ENCODE peak calls at places on chromosomes 5 and 9, in eight cellular contexts. E is NCI-H2171, N is germinal center, B is fibroblast of mammary gland, A is amygdala, C is tibial artery, X is HCT116, R is NCI-H2029. D is an unnamed sample.

GRCh38 chr9:26271495-26272122 is 593.4 kb upstream of the TUSC1 start:
- DNase-seq in E (no peak), N (no peak), B (no peak), A (no peak), C (no peak), X (no peak), R (no peak), D (no peak)

GRCh38 chr5:73370620-73371583 is 77.7 kb downstream of the FOXD1 start:
- DNase-seq in E (no peak), N (no peak), B (peak), A (no peak), C (no peak), X (peak), R (no peak), D (no peak)

GRCh38 chr5:56763711-56764466 is 51.5 kb upstream of the MAP3K1 start:
- DNase-seq in E (no peak), N (peak), B (peak), A (no peak), C (no peak), X (no peak), R (peak), D (no peak)

GRCh38 chr9:4324513-4324912 is 24.6 kb upstream of the GLIS3 start:
- DNase-seq in E (no peak), N (no peak), B (peak), A (no peak), C (no peak), X (no peak), R (no peak), D (no peak)

GRCh38 chr5:154740483-154740882 is 14.7 kb upstream of the LARP1 start:
- DNase-seq in E (no peak), N (no peak), B (peak), A (no peak), C (peak), X (no peak), R (no peak), D (no peak)

GRCh38 chr5:87627360-87627759 is 214.6 kb upstream of the CCNH start:
- DNase-seq in E (no peak), N (no peak), B (no peak), A (no peak), C (no peak), X (no peak), R (no peak), D (no peak)

GRCh38 chr9:129383415-129384088 is 205.5 kb upstream of the IER5L start:
- DNase-seq in E (peak), N (peak), B (peak), A (peak), C (peak), X (no peak), R (peak), D (peak)

GRCh38 chr9:31608413-31608812 is 776.0 kb upstream of the ACO1 start:
- DNase-seq in E (no peak), N (no peak), B (peak), A (no peak), C (no peak), X (no peak), R (peak), D (no peak)